ENCODE peak calls at places on chromosome 14, in four cellular contexts. One of them, this sample, is unnamed.

GRCh38 chr14:75258079-75258802 is 20.4 kb upstream of the FOS start:
- DNase-seq in IMR-90: peak
- DNase-seq in adrenal gland: peak
- DNase-seq in breast epithelium: no peak
- DNase-seq in this sample: no peak

GRCh38 chr14:60722836-60723217 is 1.3 kb downstream of the SIX4 start:
- DNase-seq in IMR-90: peak
- DNase-seq in adrenal gland: no peak
- DNase-seq in breast epithelium: no peak
- DNase-seq in this sample: no peak

GRCh38 chr14:25862068-25862467 is 735.8 kb downstream of the NOVA1 start:
- DNase-seq in IMR-90: no peak
- DNase-seq in adrenal gland: no peak
- DNase-seq in breast epithelium: no peak
- DNase-seq in this sample: no peak

GRCh38 chr14:99277534-99277933 is 5.5 kb upstream of the BCL11B start:
- DNase-seq in IMR-90: no peak
- DNase-seq in adrenal gland: no peak
- DNase-seq in breast epithelium: no peak
- DNase-seq in this sample: no peak

GRCh38 chr14:77598366-77599050 is 17.9 kb downstream of the SPTLC2 start:
- DNase-seq in IMR-90: no peak
- DNase-seq in adrenal gland: no peak
- DNase-seq in breast epithelium: no peak
- DNase-seq in this sample: no peak

GRCh38 chr14:39731912-39732311 is 299.7 kb upstream of the FBXO33 start:
- DNase-seq in IMR-90: no peak
- DNase-seq in adrenal gland: no peak
- DNase-seq in breast epithelium: no peak
- DNase-seq in this sample: no peak

GRCh38 chr14:99241314-99242035 is 30.5 kb downstream of the BCL11B start:
- DNase-seq in IMR-90: no peak
- DNase-seq in adrenal gland: no peak
- DNase-seq in breast epithelium: no peak
- DNase-seq in this sample: no peak

GRCh38 chr14:52862652-52863338 is 71.4 kb upstream of the GNPNAT1 start:
- DNase-seq in IMR-90: peak
- DNase-seq in adrenal gland: no peak
- DNase-seq in breast epithelium: no peak
- DNase-seq in this sample: no peak

GRCh38 chr14:75259510-75259855 is 19.1 kb upstream of the FOS start:
- DNase-seq in IMR-90: peak
- DNase-seq in adrenal gland: no peak
- DNase-seq in breast epithelium: no peak
- DNase-seq in this sample: no peak

GRCh38 chr14:24874514-24875202 is 175.3 kb downstream of the STXBP6 start:
- DNase-seq in IMR-90: no peak
- DNase-seq in adrenal gland: no peak
- DNase-seq in breast epithelium: no peak
- DNase-seq in this sample: no peak

GRCh38 chr14:91005716-91006115 is 54.7 kb downstream of the RPS6KA5 start:
- DNase-seq in IMR-90: no peak
- DNase-seq in adrenal gland: no peak
- DNase-seq in breast epithelium: no peak
- DNase-seq in this sample: no peak

GRCh38 chr14:23060536-23061260 is 3.4 kb upstream of the CDH24 start:
- DNase-seq in IMR-90: no peak
- DNase-seq in adrenal gland: no peak
- DNase-seq in breast epithelium: no peak
- DNase-seq in this sample: no peak

GRCh38 chr14:89378119-89378518 is 38.9 kb downstream of the FOXN3 start:
- DNase-seq in IMR-90: peak
- DNase-seq in adrenal gland: peak
- DNase-seq in breast epithelium: no peak
- DNase-seq in this sample: no peak

GRCh38 chr14:105143451-105144230 is 24.9 kb downstream of the JAG2 start:
- DNase-seq in IMR-90: no peak
- DNase-seq in adrenal gland: no peak
- DNase-seq in breast epithelium: no peak
- DNase-seq in this sample: peak

GRCh38 chr14:29806124-29806517 is 121.5 kb downstream of the PRKD1 start:
- DNase-seq in IMR-90: no peak
- DNase-seq in adrenal gland: no peak
- DNase-seq in breast epithelium: no peak
- DNase-seq in this sample: no peak

GRCh38 chr14:103871596-103872480 is 24.5 kb upstream of the PPP1R13B start:
- DNase-seq in IMR-90: no peak
- DNase-seq in adrenal gland: no peak
- DNase-seq in breast epithelium: no peak
- DNase-seq in this sample: peak

GRCh38 chr14:59320771-59321170 is 132.3 kb downstream of the DAAM1 start:
- DNase-seq in IMR-90: no peak
- DNase-seq in adrenal gland: no peak
- DNase-seq in breast epithelium: no peak
- DNase-seq in this sample: no peak

GRCh38 chr14:100297320-100298300 is 8.6 kb downstream of the SLC25A29 start:
- DNase-seq in IMR-90: peak
- DNase-seq in adrenal gland: peak
- DNase-seq in breast epithelium: peak
- DNase-seq in this sample: peak

DNA sequence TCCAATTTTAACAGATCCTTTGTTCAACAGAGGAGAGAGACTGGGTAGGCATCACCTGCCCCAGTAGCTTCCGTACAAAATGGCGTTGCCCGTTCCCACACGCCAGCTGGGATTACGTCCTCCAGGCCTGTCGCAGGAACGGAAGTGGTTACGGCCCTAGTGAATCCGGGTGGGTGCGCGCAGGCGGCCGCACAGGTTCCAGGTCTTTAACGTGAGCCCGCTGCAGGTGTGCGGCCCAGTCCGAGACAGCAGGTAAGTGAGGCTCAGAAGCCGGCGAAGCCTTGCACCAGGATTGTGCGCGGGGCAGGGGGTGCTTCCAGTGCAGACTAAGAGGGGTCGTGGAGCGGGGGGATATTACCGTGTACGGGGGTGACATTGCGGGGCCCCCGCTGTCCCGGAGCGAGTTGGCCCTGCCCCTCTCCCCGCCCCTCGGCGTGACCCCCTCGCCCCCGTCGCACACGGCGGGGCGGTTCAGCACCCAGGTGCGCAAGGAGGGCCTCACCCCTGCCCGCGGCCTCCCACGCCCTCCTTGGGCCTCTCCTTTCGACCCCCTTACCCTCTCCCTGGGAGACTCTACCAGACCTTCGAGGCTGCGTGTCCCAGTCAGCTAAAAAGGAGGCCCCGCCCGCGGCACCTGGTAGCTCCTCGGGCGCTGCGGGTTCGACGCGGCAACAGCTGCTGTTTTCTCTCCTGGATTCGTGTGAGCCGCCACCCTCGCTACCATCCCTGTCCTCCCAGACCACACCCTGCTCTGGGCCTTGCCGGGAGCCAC is at the start of gene EXD2:
- DNase-seq in IMR-90: peak
- DNase-seq in adrenal gland: peak
- DNase-seq in breast epithelium: peak
- DNase-seq in this sample: peak
- TF ChIP-seq POLR2A in IMR-90: no peak
- TF ChIP-seq POLR2A in adrenal gland: peak
- TF ChIP-seq POLR2A in breast epithelium: no peak
- TF ChIP-seq POLR2A in this sample: no peak

GRCh38 chr14:95547626-95548327 is 12.9 kb downstream of the GLRX5 start:
- DNase-seq in IMR-90: peak
- DNase-seq in adrenal gland: no peak
- DNase-seq in breast epithelium: no peak
- DNase-seq in this sample: no peak

GRCh38 chr14:95544588-95544987 is 9.7 kb downstream of the GLRX5 start:
- DNase-seq in IMR-90: no peak
- DNase-seq in adrenal gland: no peak
- DNase-seq in breast epithelium: no peak
- DNase-seq in this sample: no peak

GRCh38 chr14:95548328-95548929 is 13.6 kb downstream of the GLRX5 start:
- DNase-seq in IMR-90: no peak
- DNase-seq in adrenal gland: no peak
- DNase-seq in breast epithelium: no peak
- DNase-seq in this sample: no peak

GRCh38 chr14:95545769-95546168 is 10.9 kb downstream of the GLRX5 start:
- DNase-seq in IMR-90: peak
- DNase-seq in adrenal gland: no peak
- DNase-seq in breast epithelium: no peak
- DNase-seq in this sample: no peak

DNA sequence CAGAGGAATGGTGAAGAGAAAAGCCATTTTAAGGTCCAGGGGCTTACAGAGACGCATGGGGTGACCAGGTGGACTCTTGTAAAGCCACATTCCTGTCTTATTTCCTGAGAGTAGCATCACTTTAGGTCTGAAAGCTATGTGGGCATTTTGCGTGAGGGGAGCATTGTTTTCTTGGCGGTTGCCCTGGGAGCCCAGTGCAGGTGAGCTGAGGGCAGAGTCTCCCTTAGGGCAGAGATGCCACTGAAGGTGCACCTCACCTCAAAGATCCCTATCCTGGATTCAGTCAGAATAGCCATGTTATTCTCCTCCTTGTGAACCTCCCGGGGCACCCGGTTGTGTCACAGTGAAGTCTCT is 12.4 kb downstream of the GLRX5 start:
- DNase-seq in IMR-90: no peak
- DNase-seq in adrenal gland: no peak
- DNase-seq in breast epithelium: peak
- DNase-seq in this sample: no peak
- TF ChIP-seq CTCF in IMR-90: no peak
- TF ChIP-seq CTCF in adrenal gland: no peak
- TF ChIP-seq CTCF in breast epithelium: no peak
- TF ChIP-seq CTCF in this sample: no peak

GRCh38 chr14:93974833-93975232 is 1.5 kb downstream of the ASB2 start:
- DNase-seq in IMR-90: no peak
- DNase-seq in adrenal gland: no peak
- DNase-seq in breast epithelium: no peak
- DNase-seq in this sample: no peak

GRCh38 chr14:93972618-93973205 is 3.7 kb downstream of the ASB2 start:
- DNase-seq in IMR-90: no peak
- DNase-seq in adrenal gland: no peak
- DNase-seq in breast epithelium: no peak
- DNase-seq in this sample: no peak

GRCh38 chr14:93971635-93972027 is 4.7 kb downstream of the ASB2 start:
- DNase-seq in IMR-90: no peak
- DNase-seq in adrenal gland: no peak
- DNase-seq in breast epithelium: no peak
- DNase-seq in this sample: no peak

GRCh38 chr14:93974299-93974698 is 2.1 kb downstream of the ASB2 start:
- DNase-seq in IMR-90: no peak
- DNase-seq in adrenal gland: no peak
- DNase-seq in breast epithelium: no peak
- DNase-seq in this sample: no peak

DNA sequence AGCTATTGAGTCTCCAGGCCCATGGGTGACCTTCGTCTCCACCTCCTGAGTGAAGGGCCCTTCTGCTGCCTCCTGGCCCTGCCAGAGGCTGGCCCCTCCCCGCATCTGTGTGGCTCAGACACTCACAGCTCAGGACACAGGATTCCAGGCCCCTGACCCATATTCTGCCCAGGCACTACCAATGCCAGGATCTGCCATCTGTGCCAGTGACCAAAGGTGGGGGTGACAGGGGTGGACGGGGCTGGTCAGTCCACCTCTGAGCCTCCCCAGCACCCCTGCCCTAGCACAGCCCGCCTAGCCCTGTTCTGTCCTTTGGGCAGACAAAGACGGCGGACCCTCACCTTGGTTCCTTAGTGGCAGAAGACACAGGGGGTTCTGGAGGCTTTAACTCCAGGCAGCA is 2.8 kb downstream of the ASB2 start:
- DNase-seq in IMR-90: no peak
- DNase-seq in adrenal gland: no peak
- DNase-seq in breast epithelium: no peak
- DNase-seq in this sample: no peak
- H3K4me3 ChIP-seq in IMR-90: no peak
- H3K4me3 ChIP-seq in adrenal gland: no peak
- H3K4me3 ChIP-seq in breast epithelium: no peak
- H3K4me3 ChIP-seq in this sample: no peak

DNA sequence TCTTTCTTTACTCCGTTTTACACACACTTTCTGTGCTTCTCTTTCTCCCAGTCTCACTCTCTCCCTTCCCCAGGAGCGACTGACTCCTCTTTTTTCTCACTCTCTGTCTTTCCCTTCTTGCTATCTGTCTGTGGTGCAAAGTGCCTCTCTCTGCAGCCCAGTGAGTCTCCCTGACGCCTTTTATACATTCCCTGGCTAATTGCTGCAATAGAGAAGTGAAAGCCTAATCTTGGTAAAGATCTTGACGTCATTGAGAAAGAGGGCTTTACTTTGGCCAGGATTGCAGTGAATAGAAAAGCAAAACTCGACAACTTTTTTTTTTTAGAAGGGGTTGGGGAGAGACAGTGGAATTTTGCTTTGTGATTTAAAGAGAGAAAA is 710 bp upstream of the DIO2 start:
- DNase-seq in IMR-90: peak
- DNase-seq in adrenal gland: no peak
- DNase-seq in breast epithelium: no peak
- DNase-seq in this sample: no peak
- TF ChIP-seq POLR2A in IMR-90: no peak
- TF ChIP-seq POLR2A in adrenal gland: no peak
- TF ChIP-seq POLR2A in breast epithelium: no peak
- TF ChIP-seq POLR2A in this sample: no peak

GRCh38 chr14:71163050-71163841 is 256.0 kb downstream of the PCNX1 start:
- DNase-seq in IMR-90: no peak
- DNase-seq in adrenal gland: no peak
- DNase-seq in breast epithelium: no peak
- DNase-seq in this sample: no peak
- TF ChIP-seq CTCF in IMR-90: no peak
- TF ChIP-seq CTCF in adrenal gland: no peak
- TF ChIP-seq CTCF in breast epithelium: no peak
- TF ChIP-seq CTCF in this sample: no peak